ENCODE peak calls at places on chromosomes 4 and X, in six cellular contexts. O is right lobe of liver, J is testis, P is Caco-2, U is ascending aorta, M is aorta. G is an unnamed sample. For H3K4me1, the result is how much of the 10 kb centered on the place peaks cover.

GRCh38 chr4:38449506-38450174 is 214.4 kb upstream of the KLF3 start:
- DNase-seq in O (peak), J (no peak), P (peak), U (no peak), M (no peak), G (no peak)

GRCh38 chrX:16834811-16835210 is 35.4 kb downstream of the RBBP7 start:
- DNase-seq in O (no peak), J (no peak), P (no peak), U (no peak), M (no peak), G (no peak)

GRCh38 chr4:6461301-6462165 is 10.9 kb downstream of the PPP2R2C start:
- DNase-seq in O (no peak), J (peak), P (no peak), U (peak), M (no peak), G (peak)

GRCh38 chr4:163505374-163505773 is 10.9 kb downstream of the TMA16 start:
- DNase-seq in O (no peak), J (no peak), P (no peak), U (no peak), M (no peak), G (no peak)

GRCh38 chr4:80324171-80324570 is 11.4 kb upstream of the CFAP299 start:
- DNase-seq in O (no peak), J (no peak), P (no peak), U (no peak), M (no peak), G (no peak)

GRCh38 chr4:83449009-83449408 is 6.6 kb downstream of the HELQ start:
- DNase-seq in O (no peak), J (no peak), P (no peak), U (no peak), M (no peak), G (no peak)

GRCh38 chr4:133865606-133866327 is 335.8 kb downstream of the PABPC4L start:
- DNase-seq in O (no peak), J (no peak), P (peak), U (no peak), M (no peak), G (no peak)

GRCh38 chr4:15702941-15703403 is at the start of gene BST1:
- DNase-seq in O (peak), J (peak), P (no peak), U (peak), M (peak), G (peak)

GRCh38 chr4:21848001-21848400 is 100.6 kb downstream of the KCNIP4 start:
- DNase-seq in O (no peak), J (no peak), P (no peak), U (no peak), M (no peak), G (no peak)

GRCh38 chr4:48342559-48342878 is 1.2 kb downstream of the SLAIN2 start:
- DNase-seq in O (no peak), J (no peak), P (no peak), U (no peak), M (no peak), G (no peak)

GRCh38 chrX:65821721-65822496 is 154.5 kb downstream of the MSN start:
- DNase-seq in O (peak), J (peak), P (no peak), U (no peak), M (no peak), G (no peak)

GRCh38 chrX:1542994-1543725 is 6.2 kb upstream of the P2RY8 start:
- DNase-seq in O (no peak), J (no peak), P (no peak), U (peak), M (no peak), G (no peak)

DNA sequence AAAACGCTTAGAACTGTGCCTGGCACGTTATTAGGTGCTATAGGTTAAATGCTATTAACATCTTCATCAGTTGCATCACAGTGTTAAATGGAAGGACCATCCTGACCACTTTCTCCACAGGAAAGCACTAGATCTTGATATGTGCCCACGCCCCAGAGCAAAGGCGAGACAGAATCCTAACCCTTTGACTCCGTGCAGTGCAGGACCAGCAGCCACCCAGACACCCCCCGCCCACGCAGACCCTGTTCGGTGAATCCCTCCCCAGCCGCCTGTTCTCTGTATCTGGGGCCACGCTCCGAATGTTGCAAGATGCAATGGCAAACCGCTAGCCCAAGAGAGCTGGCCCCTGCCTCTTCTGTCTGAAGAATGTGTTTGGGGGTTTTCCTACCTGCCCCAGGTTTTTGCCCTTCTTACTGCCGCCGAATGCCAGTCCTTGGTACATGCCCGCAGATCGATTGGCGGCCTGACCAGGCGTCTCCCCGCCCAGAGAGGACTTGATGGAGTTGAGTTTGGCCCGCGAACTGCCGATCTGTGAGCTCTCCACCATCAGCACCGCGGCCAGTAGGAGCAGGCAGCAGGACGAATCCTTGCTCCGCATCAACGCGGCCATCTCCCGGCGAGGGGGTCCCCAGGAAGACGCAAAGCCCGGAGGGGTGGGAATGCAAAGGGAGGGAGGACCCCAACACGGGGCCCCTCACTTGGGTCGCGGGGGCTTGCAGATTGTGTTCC is 967 bp downstream of the DKK2 start:
- DNase-seq in O (peak), J (no peak), P (no peak), U (peak), M (peak), G (peak)
- H3K4me3 ChIP-seq in O (no peak), J (peak), P (no peak), U (peak), M (peak), G (peak)

GRCh38 chr4:94410678-94411206 is 41.0 kb upstream of the PDLIM5 start:
- DNase-seq in O (peak), J (peak), P (no peak), U (peak), M (peak), G (peak)
- H3K4me1 ChIP-seq in O (under half), J (under half), P (under half), U (under half), M (under half), G (half or more)

DNA sequence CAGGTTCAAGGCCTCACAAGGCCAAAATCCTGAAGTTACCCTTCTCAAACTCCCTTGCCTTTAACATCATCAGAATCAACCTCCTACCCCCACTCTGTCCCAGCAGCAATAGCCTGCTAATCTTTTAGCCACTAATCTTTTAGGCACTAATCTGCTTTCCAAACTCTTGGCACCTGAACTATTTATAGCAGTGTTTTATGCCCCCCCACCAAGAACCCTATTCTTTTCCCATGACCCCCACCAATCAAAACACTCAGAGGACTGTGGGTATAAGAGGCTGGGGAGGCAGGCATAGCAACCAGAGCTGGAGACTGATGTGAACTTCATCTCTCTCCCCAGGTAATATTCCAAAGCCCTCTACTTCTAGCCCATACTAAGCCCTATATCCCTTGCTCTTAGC is at the start of gene ARR3:
- DNase-seq in O (no peak), J (no peak), P (no peak), U (no peak), M (no peak), G (no peak)
- H3K4me3 ChIP-seq in O (no peak), J (no peak), P (no peak), U (no peak), M (no peak), G (no peak)

DNA sequence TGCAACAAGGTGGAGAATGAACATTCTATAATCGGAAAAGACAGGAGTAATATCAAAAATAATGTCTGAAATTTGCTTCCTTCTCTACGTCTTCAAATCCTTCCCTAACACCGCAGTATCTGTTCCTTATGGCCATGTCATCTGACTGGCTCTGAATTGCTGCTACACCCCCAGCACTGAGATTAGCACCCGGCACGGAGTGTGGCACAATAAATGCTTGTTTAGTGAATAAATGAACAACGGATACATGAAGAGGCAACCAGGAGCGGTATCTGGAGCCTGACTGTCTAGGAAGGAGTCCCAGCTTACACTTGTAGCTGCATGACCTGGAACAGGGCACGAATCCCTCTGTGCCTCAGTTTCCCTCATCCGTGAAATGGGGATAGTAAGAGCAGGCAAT is 164.3 kb downstream of the AFAP1 start:
- DNase-seq in O (peak), J (no peak), P (no peak), U (no peak), M (peak), G (peak)
- H3K4me1 ChIP-seq in O (under half), J (under half), P (under half), U (under half), M (under half), G (under half)

DNA sequence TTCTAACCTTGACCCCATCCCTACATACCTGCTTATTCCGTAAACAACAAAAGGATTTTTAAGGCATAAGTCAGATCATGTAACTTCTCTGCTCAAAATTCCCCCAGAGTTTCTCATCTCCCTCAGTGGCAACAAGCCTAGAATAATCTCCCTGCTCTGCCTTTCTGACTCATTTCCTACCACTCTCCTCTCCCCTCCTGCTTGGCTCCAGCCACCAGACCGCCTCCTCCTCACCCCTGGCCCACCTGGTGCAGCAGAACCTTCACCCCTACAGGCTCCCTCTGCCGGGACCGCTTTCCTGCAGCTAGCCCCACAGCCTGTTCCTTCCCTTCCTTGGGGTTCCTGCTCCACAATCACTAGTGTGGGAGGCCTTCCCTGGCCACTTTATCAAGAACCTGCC is 32.1 kb downstream of the TSPAN5 start:
- DNase-seq in O (no peak), J (peak), P (no peak), U (peak), M (peak), G (no peak)
- H3K4me3 ChIP-seq in O (no peak), J (no peak), P (no peak), U (no peak), M (no peak), G (no peak)

GRCh38 chrX:152892999-152893605 is 4.8 kb upstream of the ZNF185 start:
- DNase-seq in O (peak), J (no peak), P (no peak), U (no peak), M (no peak), G (peak)
- H3K4me1 ChIP-seq in O (under half), J (under half), P (under half), U (under half), M (under half), G (under half)

GRCh38 chr4:183181081-183181480 is 82.0 kb downstream of the WWC2 start:
- DNase-seq in O (no peak), J (no peak), P (no peak), U (no peak), M (no peak), G (no peak)
- H3K4me3 ChIP-seq in O (no peak), J (no peak), P (no peak), U (no peak), M (no peak), G (no peak)

DNA sequence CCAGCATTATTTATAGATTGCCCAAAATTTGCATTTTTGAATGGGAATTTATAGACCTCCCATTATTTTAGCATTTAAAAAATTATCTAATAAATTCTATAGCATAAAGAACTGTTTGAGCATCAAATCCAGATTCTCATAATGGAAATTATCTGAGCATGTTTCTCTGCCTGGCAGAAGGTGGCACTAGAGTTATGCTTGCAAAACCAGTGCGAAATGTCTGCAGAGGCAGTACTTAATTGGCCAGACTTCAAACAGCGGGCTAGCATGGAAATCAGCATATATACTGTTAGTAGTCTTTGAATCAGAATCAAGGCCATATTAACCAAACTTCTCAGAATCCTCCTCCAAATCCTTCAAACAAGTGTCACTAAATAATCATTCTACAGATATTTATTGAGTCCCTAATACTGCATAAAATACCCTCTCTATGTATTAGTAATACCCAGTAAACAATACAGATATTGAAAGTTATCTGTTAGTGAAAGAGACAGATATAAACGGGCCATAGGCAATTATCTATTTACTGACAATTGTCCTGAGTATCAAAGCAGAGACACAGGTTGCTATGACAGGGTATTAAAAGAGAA is 78.7 kb upstream of the DCLK2 start:
- DNase-seq in O (no peak), J (peak), P (peak), U (no peak), M (no peak), G (peak)
- H3K4me1 ChIP-seq in O (under half), J (under half), P (under half), U (under half), M (under half), G (under half)

GRCh38 chr4:108169639-108170038 is 907 bp upstream of the LEF1 start:
- DNase-seq in O (no peak), J (no peak), P (no peak), U (no peak), M (no peak), G (no peak)

GRCh38 chr4:108171541-108172230 is 3.0 kb upstream of the LEF1 start:
- DNase-seq in O (no peak), J (peak), P (no peak), U (no peak), M (no peak), G (no peak)

GRCh38 chr4:108172231-108172779 is 3.6 kb upstream of the LEF1 start:
- DNase-seq in O (no peak), J (peak), P (peak), U (no peak), M (no peak), G (no peak)

GRCh38 chr4:108168672-108169562 is at the start of gene LEF1:
- DNase-seq in O (no peak), J (peak), P (peak), U (no peak), M (peak), G (no peak)

GRCh38 chr4:108170729-108171540 is 2.2 kb upstream of the LEF1 start:
- DNase-seq in O (no peak), J (no peak), P (no peak), U (no peak), M (no peak), G (no peak)
- H3K4me3 ChIP-seq in O (no peak), J (no peak), P (no peak), U (peak), M (no peak), G (no peak)

DNA sequence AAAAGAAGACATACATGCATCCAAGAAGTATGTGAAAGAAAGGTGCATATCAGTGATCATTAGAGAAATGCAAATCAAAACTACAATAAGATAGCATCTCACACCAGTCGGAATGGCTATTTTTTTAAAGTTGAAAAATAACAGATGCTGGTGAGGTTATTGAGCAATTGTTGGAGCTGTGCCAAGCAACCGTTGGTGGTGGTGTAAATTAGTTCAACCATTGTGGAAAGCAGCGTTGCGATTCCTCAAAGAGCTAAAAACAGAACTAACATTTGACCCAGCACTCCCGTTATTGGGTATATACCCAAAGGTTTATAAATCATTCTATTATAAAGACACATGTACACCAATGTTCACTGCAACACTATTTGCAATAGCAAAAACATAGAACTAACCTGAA is 14.2 kb downstream of the COX7B2 start:
- DNase-seq in O (no peak), J (no peak), P (no peak), U (no peak), M (no peak), G (no peak)
- H3K4me1 ChIP-seq in O (under half), J (under half), P (under half), U (under half), M (under half), G (under half)

G was measured in sigmoid colon.